ENCODE peak calls at places on chromosomes 5 and 9, in seven cellular contexts. R is tibial artery, N is spleen, A is Peyer's patch, Z is ovary, Q is cardiac muscle cell, Y is lower lobe of right lung. G is an unnamed sample.
A peak's percentile ranks its signal among the peaks of the same experiment; 100 is the strongest.

GRCh38 chr5:17218353-17219005 is 1.0 kb downstream of the BASP1 start:
- DNase-seq in N (peak; percentile 88), Y (peak; percentile 54), Z (peak; percentile 42), Q (peak; percentile 67), R (peak; percentile 71), A (peak; percentile 52), G (no peak)

GRCh38 chr5:124783794-124784193 is 37.4 kb upstream of the ZNF608 start:
- DNase-seq in Z (no peak), Q (no peak), Y (no peak), A (no peak), R (no peak), N (no peak), G (no peak)

GRCh38 chr9:5843450-5844249 is 10.7 kb upstream of the ERMP1 start:
- DNase-seq in Q (no peak), A (no peak), R (no peak), Z (no peak), Y (no peak), N (no peak), G (no peak)

GRCh38 chr9:73869261-73869660 is 627.9 kb upstream of the RORB start:
- DNase-seq in N (no peak), Q (no peak), A (no peak), Z (no peak), Y (no peak), R (no peak), G (no peak)

GRCh38 chr5:113502073-113502472 is 11.4 kb upstream of the YTHDC2 start:
- DNase-seq in Q (no peak), N (no peak), Z (no peak), A (no peak), R (no peak), Y (no peak), G (no peak)

GRCh38 chr5:80374188-80374587 is 33.7 kb upstream of the ZFYVE16 start:
- DNase-seq in N (no peak), Y (no peak), Q (no peak), A (no peak), R (no peak), Z (no peak), G (no peak)

GRCh38 chr9:130975156-130975555 is 33.8 kb upstream of the LAMC3 start:
- DNase-seq in Y (no peak), A (no peak), Q (no peak), R (no peak), N (no peak), Z (no peak), G (no peak)

GRCh38 chr5:57368010-57368409 is 114.6 kb downstream of the ACTBL2 start:
- DNase-seq in Z (no peak), Q (no peak), A (no peak), R (no peak), N (no peak), Y (no peak), G (no peak)

GRCh38 chr5:176843673-176844072 is 33.3 kb downstream of the UNC5A start:
- DNase-seq in A (no peak), Y (no peak), R (no peak), N (no peak), Q (no peak), Z (no peak), G (peak; percentile 23)

GRCh38 chr5:1330847-1331831 is 13.8 kb downstream of the CLPTM1L start:
- DNase-seq in A (peak; percentile 48), R (peak; percentile 59), Y (no peak), N (peak; percentile 73), Q (no peak), Z (no peak), G (no peak)

GRCh38 chr9:94655739-94656138 is 16.4 kb upstream of the FBP1 start:
- DNase-seq in Q (no peak), A (no peak), N (peak; percentile 80), Z (no peak), R (no peak), Y (no peak), G (no peak)

GRCh38 chr9:94656190-94656589 is 16.9 kb upstream of the FBP1 start:
- DNase-seq in N (peak; percentile 79), R (no peak), A (no peak), Y (no peak), Z (no peak), Q (peak; percentile 42), G (no peak)

GRCh38 chr9:94650924-94651323 is 11.6 kb upstream of the FBP1 start:
- DNase-seq in A (no peak), Y (no peak), Q (no peak), Z (no peak), R (no peak), N (no peak), G (no peak)

GRCh38 chr9:94656976-94657375 is 17.7 kb upstream of the FBP1 start:
- DNase-seq in A (no peak), Z (no peak), Y (no peak), Q (no peak), R (no peak), N (no peak), G (no peak)

GRCh38 chr9:94654165-94654894 is 15.0 kb upstream of the FBP1 start:
- DNase-seq in A (no peak), R (no peak), Z (no peak), N (no peak), Y (peak; percentile 78), Q (no peak), G (no peak)
- H3K4me1 ChIP-seq in A (peaks cover under 1% of the 10 kb centered on the region), R (peaks cover 3% of the 10 kb centered on the region), Z (no peaks in the 10 kb centered on the region), N (peaks cover 5% of the 10 kb centered on the region), Y (peaks cover 25% of the 10 kb centered on the region), Q (peaks cover 7% of the 10 kb centered on the region), G (no peaks in the 10 kb centered on the region)

GRCh38 chr5:51832934-51833470 is 449.8 kb downstream of the ISL1 start:
- DNase-seq in Y (no peak), Q (no peak), N (no peak), R (no peak), Z (no peak), A (no peak), G (no peak)
- H3K4me3 ChIP-seq in Y (no peak overlapping the region), Q (no peak overlapping the region), N (no peak overlapping the region), R (no peak overlapping the region), Z (no peak overlapping the region), A (no peak overlapping the region), G (no peak overlapping the region)

DNA sequence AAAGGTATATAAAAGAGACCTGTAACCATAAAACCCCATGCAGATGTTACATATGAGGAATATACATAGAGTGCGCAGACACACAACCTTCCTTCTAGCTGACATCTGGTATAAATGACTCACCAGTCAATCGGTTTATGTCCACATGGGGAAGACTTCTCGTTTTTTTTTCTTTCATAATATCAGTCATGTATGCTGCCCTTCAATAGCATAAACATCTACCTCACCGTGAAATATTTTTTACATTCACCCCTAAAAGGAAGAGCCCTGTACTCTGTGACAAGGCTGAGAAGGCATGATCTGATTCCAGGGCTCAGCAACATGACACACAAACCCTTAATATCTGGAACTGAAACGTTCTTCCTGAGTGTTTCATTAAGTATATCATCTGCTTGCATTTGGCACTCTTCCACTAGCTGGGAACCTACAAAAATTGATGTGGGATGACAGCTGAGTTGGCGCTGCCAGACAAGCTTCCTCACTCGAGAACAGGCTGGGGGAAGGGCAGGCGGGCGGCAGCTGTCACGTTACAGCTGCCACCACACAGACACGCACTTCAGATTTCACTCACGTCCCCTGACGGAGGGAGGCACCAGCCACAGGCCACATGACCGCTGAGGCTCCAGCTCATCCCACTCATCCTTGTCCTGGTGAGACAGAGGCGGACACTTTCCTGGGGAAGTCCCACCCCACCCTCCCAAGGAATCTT is 74.2 kb downstream of the SHB start:
- DNase-seq in R (peak; percentile 88), N (peak; percentile 85), Y (peak; percentile 90), A (peak; percentile 62), Q (peak; percentile 44), Z (no peak), G (peak; percentile 68)
- TF ChIP-seq CTCF in R (no peak), N (no peak), Y (no peak), A (no peak), Q (no peak), Z (no peak), G (no peak)

GRCh38 chr9:37144762-37145161 is 24.4 kb downstream of the ZCCHC7 start:
- DNase-seq in Z (no peak), R (no peak), Y (no peak), A (no peak), Q (peak; percentile 73), N (no peak), G (no peak)

GRCh38 chr9:37146372-37146771 is 26.0 kb downstream of the ZCCHC7 start:
- DNase-seq in Q (no peak), Y (no peak), N (no peak), Z (no peak), R (no peak), A (no peak), G (no peak)

GRCh38 chr9:37141015-37141414 is 20.6 kb downstream of the ZCCHC7 start:
- DNase-seq in R (no peak), Y (no peak), N (no peak), A (no peak), Q (no peak), Z (no peak), G (no peak)
- H3K4me1 ChIP-seq in R (no peaks in the 10 kb centered on the region), Y (peaks cover 4% of the 10 kb centered on the region), N (peaks cover 32% of the 10 kb centered on the region), A (no peaks in the 10 kb centered on the region), Q (peaks cover 26% of the 10 kb centered on the region), Z (peaks cover 2% of the 10 kb centered on the region), G (peaks cover 8% of the 10 kb centered on the region)